ENCODE peak calls at places on chromosome 1, in five cellular contexts. X, A, Q, D and B are unnamed samples.

GRCh38 chr1:110337704-110338199 is 1.4 kb upstream of the RBM15 start:
- DNase-seq in X (no peak), D (peak), Q (peak), A (peak), B (peak)

GRCh38 chr1:110494522-110495406 is 24.2 kb downstream of the KCNA10 start:
- DNase-seq in Q (peak), X (no peak), D (no peak), A (no peak), B (no peak)

GRCh38 chr1:176949033-176949662 is 215.4 kb downstream of the ASTN1 start:
- DNase-seq in D (peak), Q (peak), X (no peak), A (peak), B (peak)

GRCh38 chr1:203219934-203220333 is 9.5 kb downstream of the CHIT1 start:
- DNase-seq in D (no peak), A (no peak), X (no peak), Q (peak), B (no peak)

GRCh38 chr1:50271968-50272578 is 151.2 kb downstream of the DMRTA2 start:
- DNase-seq in D (peak), X (no peak), Q (peak), A (peak), B (peak)

GRCh38 chr1:154398141-154398540 is 7.0 kb upstream of the IL6R start:
- DNase-seq in Q (no peak), A (no peak), D (no peak), X (no peak), B (no peak)

GRCh38 chr1:103336376-103336775 is 189.1 kb upstream of the RNPC3 start:
- DNase-seq in D (peak), A (no peak), X (no peak), Q (no peak), B (no peak)

GRCh38 chr1:54849219-54850081 is 37.5 kb downstream of the DHCR24 start:
- DNase-seq in D (no peak), X (no peak), A (no peak), Q (no peak), B (no peak)

GRCh38 chr1:35557118-35557610 is at the start of gene KIAA0319L:
- DNase-seq in Q (peak), D (peak), A (peak), X (no peak), B (peak)

GRCh38 chr1:193019442-193020026 is 39.6 kb downstream of the UCHL5 start:
- DNase-seq in Q (peak), A (peak), D (peak), X (no peak), B (peak)

GRCh38 chr1:212030936-212031528 is 4.3 kb downstream of the INTS7 start:
- DNase-seq in X (no peak), D (peak), Q (no peak), A (peak), B (peak)

GRCh38 chr1:226201029-226201593 is 14.6 kb upstream of the ACBD3 start:
- DNase-seq in A (peak), X (no peak), D (no peak), Q (peak), B (peak)

GRCh38 chr1:233440952-233441401 is 113.5 kb downstream of the MAP3K21 start:
- DNase-seq in D (peak), X (peak), Q (peak), A (peak), B (peak)

GRCh38 chr1:64543831-64544230 is 73.9 kb downstream of the CACHD1 start:
- DNase-seq in X (no peak), A (no peak), Q (no peak), D (no peak), B (no peak)

GRCh38 chr1:114024049-114024448 is 44.8 kb downstream of the OLFML3 start:
- DNase-seq in D (no peak), Q (peak), X (no peak), A (no peak), B (no peak)

DNA sequence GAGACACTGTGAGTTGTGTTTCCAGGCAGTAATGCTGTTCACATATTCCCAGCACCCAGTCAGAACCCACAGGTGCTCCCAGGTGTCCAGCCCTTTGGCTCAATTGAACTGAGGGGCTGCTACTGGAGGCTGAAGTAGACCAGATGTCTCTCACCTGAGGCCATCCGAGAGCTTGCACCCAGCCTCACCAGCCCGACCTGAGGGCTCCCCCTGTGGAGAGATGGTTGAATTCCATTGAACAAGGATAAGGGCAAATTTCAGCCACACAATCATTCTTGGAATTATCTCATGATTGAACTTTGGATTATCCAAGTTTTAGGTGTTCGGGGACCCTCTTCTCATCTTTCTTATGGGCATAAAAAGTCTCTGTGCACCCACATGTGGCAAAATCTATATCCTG is 52.1 kb downstream of the OBSCN start:
- DNase-seq in X (no peak), Q (peak), D (peak), A (peak), B (no peak)
- TF ChIP-seq JUNB in X (no peak), Q (no peak), D (no peak), A (no peak), B (no peak)

GRCh38 chr1:38125837-38126520 is 79.4 kb upstream of the POU3F1 start:
- DNase-seq in D (no peak), X (no peak), A (no peak), Q (no peak), B (no peak)
- TF ChIP-seq JUNB in D (no peak), X (no peak), A (no peak), Q (no peak), B (no peak)

DNA sequence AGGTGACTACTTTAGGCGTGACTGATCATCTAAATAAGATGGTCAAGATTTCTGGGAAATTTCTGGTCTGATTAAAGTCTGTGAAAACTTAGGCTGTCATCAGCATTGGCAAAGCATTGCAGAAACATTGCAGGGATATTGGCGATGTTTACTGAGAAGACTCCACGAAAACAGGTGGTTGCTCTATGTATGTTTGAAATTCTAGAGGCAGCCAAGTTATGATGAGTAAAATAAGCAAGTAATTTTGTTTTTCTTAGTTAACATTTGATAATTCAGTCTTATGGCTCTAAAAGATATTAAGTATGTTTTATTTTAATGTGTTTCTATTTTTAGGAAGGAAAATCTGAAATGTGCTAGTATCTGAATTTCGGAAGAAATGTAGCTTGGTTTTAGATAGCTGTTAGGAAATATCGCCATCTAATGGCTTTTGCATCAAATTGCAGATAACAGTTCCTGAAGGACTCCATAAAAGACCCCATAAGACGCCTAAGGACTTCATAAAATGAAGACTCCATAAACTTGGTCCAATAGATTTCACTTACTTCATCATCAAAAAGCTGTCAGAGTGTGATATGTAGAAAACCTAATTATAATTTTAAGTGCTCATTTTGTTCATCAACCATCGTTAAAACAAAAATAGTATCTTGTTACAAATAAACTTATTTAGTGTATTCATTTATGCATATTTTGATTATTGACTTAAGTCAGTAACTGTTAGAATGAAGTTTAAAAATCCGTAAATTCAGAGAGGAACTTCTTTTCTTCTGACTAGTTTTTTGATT is 344.6 kb downstream of the RYR2 start:
- DNase-seq in A (peak), Q (peak), X (no peak), D (peak), B (peak)
- TF ChIP-seq JUNB in A (no peak), Q (no peak), X (no peak), D (no peak), B (no peak)

DNA sequence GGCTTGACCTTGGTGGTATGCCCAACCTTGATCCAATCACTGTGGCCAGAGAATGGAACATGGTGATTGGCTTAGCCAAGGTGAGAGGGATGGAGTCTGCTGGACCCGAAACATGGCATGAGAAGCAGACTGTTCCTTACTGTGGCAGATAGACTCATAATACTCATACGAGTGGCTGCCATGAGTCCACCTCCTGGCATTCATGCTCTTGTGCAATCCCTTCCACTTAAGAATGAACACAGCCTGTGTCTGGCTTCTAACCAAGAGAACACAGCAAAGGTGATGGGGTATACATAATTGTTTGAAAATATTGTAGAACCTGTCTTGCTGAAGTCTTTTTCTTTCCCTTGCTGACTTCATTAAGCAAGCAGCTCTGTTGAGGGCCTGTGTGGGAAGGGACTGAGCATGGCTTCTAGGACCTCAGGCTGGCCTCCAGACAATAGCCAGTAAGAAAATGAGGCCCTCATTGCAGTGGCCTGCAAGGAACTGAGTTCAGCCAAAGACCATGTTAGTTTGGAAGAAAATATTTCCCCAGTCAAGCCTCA is 85.9 kb downstream of the ZNF281 start:
- DNase-seq in D (no peak), A (no peak), X (no peak), Q (no peak), B (no peak)
- TF ChIP-seq JUNB in D (no peak), A (no peak), X (no peak), Q (no peak), B (no peak)

DNA sequence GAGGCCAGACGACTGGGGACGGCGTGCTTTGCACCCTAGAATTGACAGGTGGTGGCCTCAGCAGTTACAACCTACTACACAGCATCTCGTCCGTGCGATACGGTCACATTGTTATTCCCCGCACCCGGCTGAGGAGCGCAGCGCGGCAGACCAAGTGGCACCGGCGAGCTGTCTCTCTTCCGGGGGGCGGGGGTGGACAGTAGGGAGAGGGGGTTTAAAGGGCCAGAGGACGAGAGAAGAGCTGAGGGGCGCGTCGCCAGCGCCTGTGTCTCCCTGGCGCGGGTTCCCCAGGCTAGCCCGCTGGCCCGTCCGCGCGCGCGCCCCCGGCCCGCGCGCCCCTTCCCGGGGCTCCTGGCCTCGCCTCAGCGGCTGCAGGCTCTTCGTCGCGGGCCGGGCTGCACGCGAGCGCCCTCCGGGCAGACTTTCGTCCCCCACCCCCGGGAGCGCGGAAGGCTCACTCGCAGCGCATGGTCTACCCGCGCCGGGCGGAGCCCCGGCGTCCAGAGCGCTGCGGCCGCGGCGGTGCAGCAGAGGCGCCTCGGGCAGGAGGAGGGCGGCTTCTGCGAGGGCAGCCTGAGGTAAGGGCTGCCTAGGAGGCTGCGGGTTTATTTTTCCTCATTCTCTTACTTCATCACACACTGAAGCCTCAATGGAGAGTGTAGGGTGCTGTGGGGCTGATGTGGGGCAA is at the start of gene PDE4B:
- DNase-seq in A (no peak), Q (peak), D (no peak), X (no peak), B (no peak)
- TF ChIP-seq JUNB in A (no peak), Q (no peak), D (no peak), X (no peak), B (no peak)

DNA sequence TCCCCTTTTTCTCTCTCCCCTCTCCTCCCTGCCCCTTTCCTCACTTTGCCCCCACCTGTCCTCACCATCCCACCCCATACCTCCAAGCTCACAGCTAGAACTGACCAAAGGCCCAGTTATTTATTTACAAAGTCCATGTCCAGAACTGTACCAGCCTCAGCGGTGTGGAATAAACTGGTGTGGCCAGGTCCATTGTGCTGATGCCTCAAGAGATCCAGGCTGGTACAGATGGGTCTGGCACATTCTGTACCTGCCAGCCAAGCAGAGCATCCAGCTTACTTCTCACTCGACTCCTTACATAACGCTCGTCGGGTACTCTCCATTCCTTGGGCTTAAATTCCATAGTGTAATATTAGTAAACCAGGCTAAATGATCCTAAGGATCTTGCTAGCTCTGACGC is 11.8 kb downstream of the PDZK1IP1 start:
- DNase-seq in D (no peak), X (no peak), A (no peak), Q (no peak), B (no peak)
- TF ChIP-seq JUNB in D (no peak), X (no peak), A (no peak), Q (no peak), B (no peak)